ENCODE peak calls at places on chromosomes 11 and 22, in six cellular contexts. W is brain microvascular endothelial cell, T is heart left ventricle, F is lower lobe of right lung, Q is uterus, S is OCI-LY7. M is an unnamed sample.
A peak's percentile ranks its signal among the peaks of the same experiment; 100 is the strongest.

GRCh38 chr11:69552951-69553350 is 71.5 kb downstream of the LINC01488 start:
- DNase-seq in T (no peak), Q (no peak), F (peak; percentile 19), W (no peak), S (no peak), M (no peak)

GRCh38 chr22:37609240-37610152 is 862 bp downstream of the GGA1 start:
- DNase-seq in S (peak; percentile 51), Q (no peak), T (peak; percentile 40), F (no peak), W (peak; percentile 11), M (no peak)

GRCh38 chr11:112166561-112166960 is 611 bp upstream of the TEX12 start:
- DNase-seq in Q (no peak), T (no peak), S (no peak), F (no peak), W (no peak), M (no peak)

GRCh38 chr11:30489076-30489475 is 97.1 kb downstream of the MPPED2 start:
- DNase-seq in Q (no peak), F (no peak), T (no peak), W (no peak), S (no peak), M (no peak)

GRCh38 chr22:46338636-46339035 is 3.1 kb downstream of the TRMU start:
- DNase-seq in W (no peak), Q (no peak), T (no peak), F (peak; percentile 17), S (no peak), M (no peak)

GRCh38 chr22:28821452-28821851 is 21.1 kb upstream of the XBP1 start:
- DNase-seq in Q (no peak), F (no peak), S (no peak), T (no peak), W (no peak), M (no peak)

GRCh38 chr11:11347583-11347982 is 5.5 kb downstream of the CSNK2A3 start:
- DNase-seq in F (no peak), S (no peak), W (no peak), Q (peak; percentile 34), T (peak; percentile 59), M (no peak)

GRCh38 chr11:111736191-111736590 is 30.0 kb downstream of the PPP2R1B start:
- DNase-seq in T (no peak), Q (peak; percentile 42), S (no peak), F (no peak), W (peak; percentile 45), M (no peak)

GRCh38 chr22:22555596-22555995 is 3.5 kb downstream of the PRAME start:
- DNase-seq in S (no peak), W (no peak), Q (no peak), T (no peak), F (no peak), M (no peak)

GRCh38 chr22:22558972-22559603 is at the start of gene PRAME:
- DNase-seq in T (peak; percentile 25), S (peak; percentile 89), F (peak; percentile 75), W (peak; percentile 25), Q (no peak), M (no peak)

GRCh38 chr22:22556578-22556977 is 2.5 kb downstream of the PRAME start:
- DNase-seq in S (no peak), Q (no peak), W (no peak), F (no peak), T (no peak), M (no peak)

GRCh38 chr22:22556995-22557925 is 1.8 kb downstream of the PRAME start:
- DNase-seq in F (no peak), W (no peak), Q (no peak), S (no peak), T (no peak), M (no peak)

GRCh38 chr22:22558071-22558971 is 744 bp downstream of the PRAME start:
- DNase-seq in Q (no peak), W (no peak), F (no peak), S (no peak), T (no peak), M (no peak)
- H3K4me3 ChIP-seq in Q (no peak overlapping the region), W (no peak overlapping the region), F (no peak overlapping the region), S (no peak overlapping the region), T (no peak overlapping the region), M (peak overlapping the region; percentile 22)

DNA sequence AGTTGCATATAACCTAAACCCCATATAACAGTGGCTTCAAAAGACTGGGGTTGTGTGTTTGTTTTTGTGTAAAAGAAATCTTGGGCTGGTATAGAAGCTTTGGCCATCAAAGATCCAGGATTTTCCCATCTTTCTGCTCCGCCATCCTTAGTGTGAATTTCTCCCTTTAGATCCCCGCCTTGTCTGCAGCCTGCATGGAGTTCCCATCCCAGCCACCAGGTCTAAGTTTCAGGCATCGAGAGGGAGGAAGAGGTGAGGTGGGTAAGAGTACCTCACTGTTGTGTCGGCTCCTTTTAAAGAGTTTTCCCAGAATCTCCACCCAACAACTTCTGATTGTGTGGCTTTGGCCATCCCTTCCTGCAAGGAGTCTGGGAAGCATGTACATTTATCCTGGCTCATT is 195.5 kb upstream of the SORL1-AS1 start:
- DNase-seq in Q (no peak), T (no peak), F (no peak), W (no peak), S (no peak), M (no peak)
- TF ChIP-seq CTCF in Q (no peak), T (no peak), F (no peak), W (peak; percentile 17), S (no peak), M (no peak)

GRCh38 chr11:123137496-123138270 is 57.4 kb downstream of the CLMP start:
- DNase-seq in S (no peak), W (peak; percentile 46), Q (peak; percentile 79), T (peak; percentile 80), F (peak; percentile 74), M (no peak)
- H3K4me3 ChIP-seq in S (no peak overlapping the region), W (no peak overlapping the region), Q (peak overlapping the region; percentile 15), T (peak overlapping the region; percentile 28), F (no peak overlapping the region), M (no peak overlapping the region)

DNA sequence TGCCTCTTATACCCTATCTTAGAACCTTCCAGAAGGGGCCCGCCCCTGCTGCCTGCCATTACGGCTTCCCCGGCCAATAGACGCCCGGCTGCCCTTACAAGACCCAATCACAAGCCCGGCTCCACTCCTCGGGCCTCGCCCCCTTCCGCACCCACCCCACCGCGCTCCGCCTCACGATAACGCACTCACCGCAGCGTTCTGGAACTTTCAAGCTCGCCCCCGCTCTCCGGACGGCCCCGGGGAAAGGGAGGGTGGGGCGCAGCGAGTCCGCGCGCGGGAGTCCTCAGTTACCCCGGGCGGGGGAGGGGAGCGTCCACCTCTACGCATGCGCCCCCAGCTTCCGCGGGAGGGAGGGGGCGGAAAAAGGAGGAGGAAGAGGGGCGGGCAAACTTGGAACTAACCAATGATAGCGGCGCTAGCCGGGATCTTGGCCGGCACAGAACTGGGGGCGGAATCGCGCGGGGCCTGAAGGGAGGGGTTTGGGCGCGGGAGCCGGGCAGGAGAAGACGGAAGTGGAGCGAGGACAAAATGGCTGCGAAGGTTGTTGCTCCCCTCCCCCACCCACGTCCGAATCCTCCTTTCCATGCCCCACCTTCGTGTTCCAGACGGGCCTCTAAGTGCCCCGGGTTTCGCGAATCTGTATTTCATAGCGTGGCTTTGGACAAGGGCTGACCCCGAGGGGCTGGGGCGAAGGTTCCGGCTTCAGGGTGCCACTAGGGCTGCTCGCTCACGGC is 389 bp upstream of the HSPA8 start:
- DNase-seq in S (peak; percentile 98), W (peak; percentile 100), Q (peak; percentile 99), T (peak; percentile 99), F (peak; percentile 99), M (peak; percentile 96)
- TF ChIP-seq CTCF in S (no peak), W (no peak), Q (peak; percentile 20), T (no peak), F (no peak), M (no peak)

GRCh38 chr11:57597461-57597892 is at the start of gene SERPING1:
- DNase-seq in W (no peak), Q (peak; percentile 84), S (no peak), F (peak; percentile 70), T (peak; percentile 64), M (no peak)
- H3K4me3 ChIP-seq in W (peak within 1 kb of the TSS; percentile 35), Q (peak within 1 kb of the TSS; percentile 84), S (no peak within 1 kb of the TSS), F (peak within 1 kb of the TSS; percentile 66), T (peak within 1 kb of the TSS; percentile 72), M (peak within 1 kb of the TSS; percentile 37)

GRCh38 chr11:29271616-29272015 is 745.2 kb downstream of the KCNA4 start:
- DNase-seq in W (no peak), T (no peak), F (no peak), S (no peak), Q (no peak), M (no peak)

GRCh38 chr11:29268733-29269132 is 748.1 kb downstream of the KCNA4 start:
- DNase-seq in Q (no peak), T (no peak), S (no peak), F (no peak), W (no peak), M (no peak)

GRCh38 chr11:29272019-29272654 is 744.7 kb downstream of the KCNA4 start:
- DNase-seq in S (no peak), W (peak; percentile 56), F (no peak), T (no peak), Q (no peak), M (no peak)
- TF ChIP-seq CTCF in S (no peak), W (peak; percentile 74), F (no peak), T (no peak), Q (no peak), M (peak; percentile 49)

GRCh38 chr11:25860677-25861445 is 471.1 kb upstream of the ANO3 start:
- DNase-seq in F (no peak), T (no peak), S (no peak), W (peak; percentile 29), Q (no peak), M (peak; percentile 16)
- H3K4me3 ChIP-seq in F (no peak overlapping the region), T (no peak overlapping the region), S (no peak overlapping the region), W (no peak overlapping the region), Q (no peak overlapping the region), M (no peak overlapping the region)

GRCh38 chr11:10323793-10324170 is 18.9 kb downstream of the ADM start:
- DNase-seq in T (no peak), S (no peak), W (peak; percentile 41), Q (no peak), F (no peak), M (no peak)

GRCh38 chr11:10324474-10324873 is 19.6 kb downstream of the ADM start:
- DNase-seq in S (no peak), Q (no peak), F (no peak), T (no peak), W (no peak), M (no peak)

GRCh38 chr11:10322401-10322800 is 17.5 kb downstream of the ADM start:
- DNase-seq in W (no peak), F (no peak), T (no peak), Q (no peak), S (no peak), M (no peak)

GRCh38 chr11:10325398-10326079 is 20.7 kb downstream of the ADM start:
- DNase-seq in F (no peak), W (peak; percentile 89), S (no peak), Q (no peak), T (no peak), M (no peak)

GRCh38 chr11:10322830-10323792 is 18.2 kb downstream of the ADM start:
- DNase-seq in W (peak; percentile 86), S (peak; percentile 76), Q (peak; percentile 56), F (no peak), T (no peak), M (no peak)
- TF ChIP-seq CTCF in W (peak; percentile 33), S (peak; percentile 87), Q (peak; percentile 57), F (peak; percentile 61), T (peak; percentile 31), M (peak; percentile 40)

DNA sequence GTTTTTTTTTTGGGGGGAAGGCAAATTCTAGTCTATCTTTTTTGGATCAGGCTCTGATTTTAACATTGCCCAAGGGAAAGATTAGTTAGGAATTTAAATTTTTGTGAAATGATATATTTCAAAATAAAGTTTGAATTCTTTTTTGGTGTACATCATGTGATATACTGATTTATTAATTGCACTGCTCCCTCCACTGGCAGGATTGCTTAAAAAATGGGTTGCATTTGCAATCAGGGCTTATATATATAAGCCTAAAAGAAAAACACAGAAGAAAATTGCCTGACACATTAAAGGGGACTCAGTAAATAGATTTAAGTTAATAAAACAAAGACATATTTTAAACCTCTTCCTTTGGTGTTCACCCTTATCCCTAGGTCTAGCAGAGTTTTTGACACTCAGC is 1.2 kb downstream of the DYNC2H1 start:
- DNase-seq in T (no peak), F (no peak), W (peak; percentile 59), S (no peak), Q (no peak), M (no peak)
- H3K4me3 ChIP-seq in T (peak overlapping the region; percentile 71), F (peak overlapping the region; percentile 57), W (peak overlapping the region; percentile 87), S (no peak overlapping the region), Q (peak overlapping the region; percentile 57), M (peak overlapping the region; percentile 75)